ENCODE peak calls at places on chromosomes 12 and 14, in six cellular contexts. L is epithelial cell of esophagus, O is spleen, C is NCI-H1092 treated with DMSO at 0.1 percent for 48 hours, S is midbrain, K is HT1080. G is an unnamed sample.

GRCh38 chr12:46787496-46788055 is 38.2 kb downstream of the SLC38A4 start:
- DNase-seq in L (no peak), O (no peak), C (no peak), S (no peak), K (no peak), G (no peak)

GRCh38 chr12:93176166-93176565 is 201.6 kb upstream of the NUDT4 start:
- DNase-seq in L (peak; percentile 31), O (no peak), C (no peak), S (no peak), K (peak; percentile 46), G (no peak)

GRCh38 chr12:19572920-19573558 is 133.7 kb downstream of the AEBP2 start:
- DNase-seq in L (peak; percentile 65), O (no peak), C (peak; percentile 80), S (no peak), K (peak; percentile 46), G (peak; percentile 75)

GRCh38 chr14:84965279-84965678 is 564.7 kb upstream of the FLRT2 start:
- DNase-seq in L (no peak), O (no peak), C (no peak), S (no peak), K (no peak), G (no peak)

GRCh38 chr12:100267603-100268281 is 765 bp downstream of the SCYL2 start:
- DNase-seq in L (peak; percentile 45), O (no peak), C (no peak), S (no peak), K (peak; percentile 10), G (no peak)

GRCh38 chr12:124927325-124928094 is 13.1 kb upstream of the UBC start:
- DNase-seq in L (peak; percentile 90), O (peak; percentile 95), C (no peak), S (no peak), K (peak; percentile 90), G (no peak)

GRCh38 chr12:96143827-96144226 is 50.3 kb upstream of the ELK3 start:
- DNase-seq in L (no peak), O (no peak), C (no peak), S (no peak), K (peak; percentile 24), G (no peak)

GRCh38 chr12:113164014-113164413 is 14.5 kb downstream of the CFAP73 start:
- DNase-seq in L (no peak), O (no peak), C (no peak), S (no peak), K (no peak), G (no peak)

GRCh38 chr14:75125617-75126016 is 1.2 kb downstream of the NEK9 start:
- DNase-seq in L (peak; percentile 54), O (no peak), C (no peak), S (no peak), K (peak; percentile 44), G (no peak)

GRCh38 chr12:94290353-94290752 is 142.0 kb downstream of the PLXNC1 start:
- DNase-seq in L (no peak), O (no peak), C (peak; percentile 2), S (no peak), K (no peak), G (no peak)

GRCh38 chr12:61860439-61860838 is 399.8 kb upstream of the USP15 start:
- DNase-seq in L (no peak), O (no peak), C (no peak), S (no peak), K (no peak), G (no peak)

GRCh38 chr12:119727600-119728436 is 59.9 kb downstream of the PRKAB1 start:
- DNase-seq in L (no peak), O (no peak), C (no peak), S (no peak), K (peak; percentile 8), G (no peak)

GRCh38 chr12:51362307-51362706 is 15.8 kb upstream of the CELA1 start:
- DNase-seq in L (no peak), O (no peak), C (no peak), S (peak; percentile 91), K (no peak), G (no peak)

GRCh38 chr12:94039914-94040313 is 108.5 kb upstream of the PLXNC1 start:
- DNase-seq in L (no peak), O (no peak), C (no peak), S (no peak), K (no peak), G (no peak)